ENCODE peak calls at places on chromosomes 5 and 9, in eight cellular contexts. Y is ovary, O is heart left ventricle, G is AG09309, F is neural progenitor cell, P is SK-N-SH, C is cardiac muscle cell, H is Calu3. K is an unnamed sample.

GRCh38 chr5:138967806-138968448 is 92.8 kb upstream of the LRRTM2 start:
- DNase-seq in G (no peak), C (no peak), H (peak), F (no peak), P (no peak), Y (peak), O (no peak), K (no peak)

GRCh38 chr5:164637931-164638521 is 1132.6 kb downstream of the MAT2B start:
- DNase-seq in O (no peak), G (no peak), F (no peak), H (no peak), C (no peak), P (no peak), Y (no peak), K (no peak)

GRCh38 chr5:172778223-172778814 is 7.3 kb upstream of the DUSP1 start:
- DNase-seq in O (no peak), H (peak), G (no peak), Y (peak), C (no peak), F (no peak), P (no peak), K (no peak)

GRCh38 chr5:34587355-34588241 is 68.5 kb upstream of the RAI14 start:
- DNase-seq in H (no peak), F (peak), O (no peak), C (no peak), G (no peak), Y (no peak), P (no peak), K (no peak)

GRCh38 chr5:79697222-79698164 is 7.9 kb downstream of the CMYA5 start:
- DNase-seq in P (no peak), O (no peak), G (peak), H (no peak), F (no peak), C (peak), Y (no peak), K (no peak)

GRCh38 chr5:42950466-42951168 is 89.5 kb downstream of the ANXA2R start:
- DNase-seq in H (peak), O (no peak), Y (peak), P (peak), C (no peak), F (no peak), G (peak), K (peak)

GRCh38 chr5:61450880-61451279 is 118.8 kb downstream of the ZSWIM6 start:
- DNase-seq in H (no peak), C (no peak), O (no peak), Y (no peak), G (peak), P (peak), F (no peak), K (no peak)

GRCh38 chr9:79308012-79308411 is 263.8 kb upstream of the TLE4 start:
- DNase-seq in H (no peak), F (no peak), O (no peak), G (no peak), C (no peak), Y (no peak), P (no peak), K (no peak)

GRCh38 chr5:42811591-42812392 is at the start of gene SELENOP:
- DNase-seq in C (peak), G (no peak), H (peak), O (no peak), P (no peak), Y (peak), F (peak), K (no peak)

GRCh38 chr9:137432687-137433348 is 8.3 kb downstream of the ENTPD8 start:
- DNase-seq in C (no peak), G (no peak), Y (peak), H (no peak), F (no peak), P (no peak), O (peak), K (no peak)

GRCh38 chr5:54886866-54887265 is 98.5 kb downstream of the ESM1 start:
- DNase-seq in C (no peak), Y (no peak), G (no peak), O (no peak), F (no peak), H (no peak), P (no peak), K (no peak)

GRCh38 chr5:9670371-9670770 is 40.2 kb upstream of the TAS2R1 start:
- DNase-seq in O (no peak), P (no peak), Y (no peak), F (no peak), G (no peak), C (no peak), H (no peak), K (no peak)

GRCh38 chr5:115621365-115621900 is 4.4 kb downstream of the TMED7 start:
- DNase-seq in F (peak), P (no peak), C (no peak), O (no peak), H (no peak), Y (no peak), G (no peak), K (no peak)

GRCh38 chr9:115640887-115641286 is 512.7 kb upstream of the PAPPA start:
- DNase-seq in H (no peak), F (no peak), Y (no peak), C (no peak), O (no peak), P (no peak), G (peak), K (no peak)

GRCh38 chr5:95664204-95664786 is 17.7 kb downstream of the RFESD start:
- DNase-seq in G (no peak), C (peak), F (peak), P (no peak), H (peak), O (no peak), Y (no peak), K (no peak)

GRCh38 chr5:157745041-157745456 is 1.5 kb downstream of the LSM11 start:
- DNase-seq in O (no peak), Y (no peak), P (peak), H (no peak), F (no peak), G (no peak), C (no peak), K (no peak)

GRCh38 chr5:35319231-35320002 is 89.1 kb upstream of the PRLR start:
- DNase-seq in G (no peak), H (peak), Y (no peak), O (peak), P (no peak), C (no peak), F (no peak), K (peak)

GRCh38 chr9:1718836-1719235 is 296.3 kb upstream of the SMARCA2 start:
- DNase-seq in G (no peak), Y (no peak), C (no peak), H (no peak), P (no peak), O (no peak), F (no peak), K (no peak)

GRCh38 chr5:7779663-7780030 is 71.3 kb downstream of the CFAP90 start:
- DNase-seq in G (no peak), H (no peak), Y (no peak), O (no peak), F (no peak), P (no peak), C (no peak), K (no peak)

GRCh38 chr5:20294696-20295095 is 306.7 kb upstream of the CDH18 start:
- DNase-seq in C (no peak), H (no peak), Y (no peak), G (no peak), F (no peak), O (no peak), P (no peak), K (no peak)

GRCh38 chr9:87029904-87030303 is 82.6 kb upstream of the GAS1 start:
- DNase-seq in P (no peak), Y (no peak), G (no peak), O (no peak), H (no peak), C (no peak), F (no peak), K (no peak)

GRCh38 chr9:130834371-130835311 is at the start of gene ABL1:
- DNase-seq in G (no peak), F (peak), P (peak), Y (peak), O (peak), C (peak), H (peak), K (peak)

GRCh38 chr5:114362197-114362976 is 517 bp downstream of the KCNN2 start:
- DNase-seq in C (peak), O (no peak), F (peak), H (no peak), P (peak), Y (peak), G (no peak), K (no peak)

GRCh38 chr5:40626834-40627233 is 52.9 kb upstream of the PTGER4 start:
- DNase-seq in O (no peak), C (no peak), H (no peak), P (no peak), Y (no peak), G (no peak), F (no peak), K (no peak)

GRCh38 chr5:9468070-9468388 is 77.8 kb downstream of the SEMA5A start:
- DNase-seq in Y (no peak), P (peak), F (no peak), G (peak), O (no peak), C (no peak), H (no peak), K (peak)

GRCh38 chr5:65190328-65191053 is 291.2 kb downstream of the ADAMTS6 start:
- DNase-seq in P (no peak), Y (no peak), F (no peak), O (no peak), H (no peak), G (peak), C (no peak), K (no peak)

GRCh38 chr9:137082222-137082924 is 4.4 kb upstream of the MAN1B1 start:
- DNase-seq in G (no peak), C (no peak), Y (no peak), O (no peak), H (no peak), F (no peak), P (no peak), K (no peak)

GRCh38 chr9:133429641-133430161 is 7.5 kb downstream of the ADAMTS13 start:
- DNase-seq in H (no peak), F (peak), O (no peak), P (peak), G (no peak), C (peak), Y (no peak), K (no peak)

GRCh38 chr5:141431286-141431685 is 979 bp downstream of the PCDHGA12 start:
- DNase-seq in F (no peak), P (no peak), O (no peak), G (no peak), C (no peak), H (no peak), Y (no peak), K (no peak)

GRCh38 chr9:27457445-27457844 is 66.6 kb upstream of the IFNK start:
- DNase-seq in O (no peak), H (no peak), P (no peak), F (no peak), G (no peak), Y (peak), C (no peak), K (no peak)

GRCh38 chr5:11791777-11792176 is 112.5 kb downstream of the CTNND2 start:
- DNase-seq in Y (no peak), P (no peak), H (peak), C (no peak), O (no peak), G (no peak), F (no peak), K (no peak)

GRCh38 chr5:32138839-32139493 is 35.2 kb downstream of the GOLPH3 start:
- DNase-seq in O (no peak), C (no peak), H (no peak), P (no peak), F (peak), Y (no peak), G (no peak), K (no peak)

GRCh38 chr5:160370713-160371034 is 248 bp upstream of the C1QTNF2 start:
- DNase-seq in C (no peak), O (no peak), F (no peak), Y (no peak), G (no peak), P (no peak), H (no peak), K (no peak)

GRCh38 chr9:109821711-109822110 is 41.7 kb downstream of the PALM2AKAP2 start:
- DNase-seq in C (no peak), H (no peak), O (no peak), F (no peak), Y (no peak), P (no peak), G (no peak), K (no peak)

GRCh38 chr9:129177791-129178578 is at the start of gene IER5L:
- DNase-seq in H (peak), P (peak), O (peak), F (peak), C (peak), G (peak), Y (peak), K (peak)
- TF ChIP-seq CTCF in H (no peak), P (peak), O (no peak), F (no peak), C (no peak), G (no peak), Y (no peak), K (no peak)

GRCh38 chr5:38831909-38832308 is 13.9 kb upstream of the OSMR start:
- DNase-seq in H (no peak), Y (no peak), F (peak), C (peak), O (no peak), P (peak), G (no peak), K (no peak)
- TF ChIP-seq CTCF in H (peak), Y (no peak), F (peak), C (peak), O (peak), P (peak), G (peak), K (peak)

GRCh38 chr5:74942622-74943286 is 76.6 kb upstream of the FAM169A start:
- DNase-seq in G (no peak), C (no peak), O (no peak), F (no peak), H (no peak), Y (no peak), P (no peak), K (no peak)

GRCh38 chr5:74945561-74946165 is 79.5 kb upstream of the FAM169A start:
- DNase-seq in C (no peak), G (no peak), F (no peak), H (no peak), Y (no peak), P (no peak), O (no peak), K (no peak)

GRCh38 chr5:74940782-74941363 is 74.7 kb upstream of the FAM169A start:
- DNase-seq in G (no peak), P (no peak), O (no peak), C (no peak), F (no peak), H (no peak), Y (no peak), K (no peak)

GRCh38 chr5:74946471-74946870 is 80.3 kb upstream of the FAM169A start:
- DNase-seq in O (no peak), H (no peak), G (no peak), C (no peak), Y (no peak), P (no peak), F (no peak), K (no peak)

GRCh38 chr5:74943905-74944304 is 77.7 kb upstream of the FAM169A start:
- DNase-seq in C (no peak), H (no peak), O (no peak), G (no peak), P (no peak), F (peak), Y (no peak), K (no peak)
- TF ChIP-seq CTCF in C (peak), H (no peak), O (no peak), G (no peak), P (peak), F (peak), Y (no peak), K (no peak)

GRCh38 chr9:23153058-23153457 is 673.0 kb downstream of the ELAVL2 start:
- DNase-seq in Y (no peak), C (no peak), P (peak), F (no peak), G (no peak), O (no peak), H (no peak), K (no peak)
- TF ChIP-seq CTCF in Y (no peak), C (no peak), P (peak), F (no peak), G (no peak), O (no peak), H (no peak), K (no peak)

GRCh38 chr5:36414869-36415282 is 113.2 kb upstream of the RANBP3L start:
- DNase-seq in O (no peak), P (peak), H (peak), C (peak), F (peak), Y (no peak), G (peak), K (no peak)
- TF ChIP-seq CTCF in O (peak), P (peak), H (no peak), C (peak), F (peak), Y (no peak), G (peak), K (peak)

GRCh38 chr9:101172671-101173070 is 144.1 kb downstream of the PLPPR1 start:
- DNase-seq in G (no peak), Y (no peak), C (no peak), H (no peak), F (no peak), P (no peak), O (no peak), K (no peak)

GRCh38 chr9:101173907-101174306 is 145.4 kb downstream of the PLPPR1 start:
- DNase-seq in F (no peak), O (no peak), Y (no peak), H (no peak), P (no peak), G (no peak), C (no peak), K (no peak)

DNA sequence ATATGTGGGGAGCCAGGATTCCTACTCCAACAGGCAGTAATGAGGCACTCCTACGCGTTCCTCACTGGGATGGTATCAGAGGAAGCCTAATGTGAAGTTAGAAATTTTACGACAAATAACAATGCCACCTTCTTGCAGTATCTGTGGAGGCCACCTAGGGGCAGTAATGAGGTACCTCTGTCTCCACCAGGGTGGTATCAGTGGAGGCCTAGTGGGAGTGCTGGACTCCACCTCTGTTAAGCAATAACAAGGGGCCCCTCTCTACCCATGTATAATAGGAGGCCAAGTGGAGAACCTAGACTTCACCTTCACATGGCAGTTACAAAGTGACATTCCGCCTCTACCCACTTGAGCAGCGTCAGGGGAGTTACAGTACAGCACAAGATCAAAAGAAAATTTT is 147.9 kb downstream of the PLPPR1 start:
- DNase-seq in O (no peak), Y (no peak), H (peak), F (no peak), G (no peak), C (no peak), P (no peak), K (no peak)
- TF ChIP-seq CTCF in O (no peak), Y (no peak), H (peak), F (peak), G (no peak), C (no peak), P (peak), K (no peak)

DNA sequence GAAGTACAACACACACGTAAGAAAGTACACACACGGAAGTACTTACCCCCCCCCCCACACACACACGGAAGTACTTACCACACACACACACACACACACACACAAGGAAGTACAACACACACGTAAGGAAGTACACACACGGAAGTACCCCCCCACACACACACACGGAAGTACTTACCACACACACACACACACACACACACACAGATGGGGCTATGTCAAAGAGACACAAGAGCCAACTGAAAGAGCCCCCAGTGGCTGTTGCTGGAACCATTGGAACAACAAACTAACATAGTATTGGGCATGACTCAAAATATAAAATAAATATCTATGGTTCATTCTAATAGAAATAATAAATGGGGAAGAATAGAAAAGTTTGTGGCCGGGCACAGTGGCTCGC is 4.9 kb upstream of the MAPK9 start:
- DNase-seq in O (no peak), P (no peak), F (no peak), Y (no peak), G (no peak), C (no peak), H (no peak), K (no peak)
- TF ChIP-seq CTCF in O (no peak), P (no peak), F (no peak), Y (no peak), G (no peak), C (peak), H (no peak), K (no peak)